ENCODE peak calls at places on chromosomes 13 and 19, in four cellular contexts. R, A, P and X are unnamed samples.

GRCh38 chr13:67736646-67737420 is 506.7 kb upstream of the PCDH9 start:
- DNase-seq in R (peak), A (no peak), P (peak), X (no peak)

GRCh38 chr19:35696835-35697234 is 7.5 kb upstream of the ZBTB32 start:
- DNase-seq in R (no peak), A (no peak), P (no peak), X (no peak)

GRCh38 chr19:617551-618246 is 15.6 kb downstream of the POLRMT start:
- DNase-seq in R (no peak), A (no peak), P (no peak), X (no peak)

GRCh38 chr19:19409235-19410030 is 4.0 kb downstream of the GATAD2A start:
- DNase-seq in R (peak), A (no peak), P (no peak), X (no peak)

GRCh38 chr19:17754634-17755532 is 3.6 kb downstream of the FCHO1 start:
- DNase-seq in R (no peak), A (no peak), P (no peak), X (no peak)

GRCh38 chr13:66402546-66402945 is 827.6 kb downstream of the PCDH9 start:
- DNase-seq in R (no peak), A (no peak), P (no peak), X (no peak)

GRCh38 chr19:741506-742131 is 9.3 kb upstream of the MISP start:
- DNase-seq in R (peak), A (no peak), P (no peak), X (no peak)

GRCh38 chr13:100673831-100674362 is 698 bp downstream of the TMTC4 start:
- DNase-seq in R (peak), A (peak), P (peak), X (peak)

GRCh38 chr13:70255406-70255991 is 147.2 kb upstream of the KLHL1 start:
- DNase-seq in R (no peak), A (no peak), P (no peak), X (no peak)

GRCh38 chr19:49415102-49415809 is 8.0 kb downstream of the PTH2 start:
- DNase-seq in R (no peak), A (no peak), P (peak), X (no peak)

GRCh38 chr13:102868366-102868936 is 22.6 kb downstream of the ERCC5 start:
- DNase-seq in R (no peak), A (no peak), P (no peak), X (no peak)

GRCh38 chr19:14786421-14786851 is 8.1 kb upstream of the ADGRE2 start:
- DNase-seq in R (peak), A (peak), P (no peak), X (no peak)

GRCh38 chr19:14985133-14985532 is 5.5 kb upstream of the SLC1A6 start:
- DNase-seq in R (no peak), A (no peak), P (no peak), X (no peak)

GRCh38 chr19:3224346-3225325 is at the start of gene CELF5:
- DNase-seq in R (peak), A (peak), P (no peak), X (no peak)

GRCh38 chr13:96089749-96090239 is at the start of gene HS6ST3:
- DNase-seq in R (peak), A (peak), P (no peak), X (no peak)

GRCh38 chr19:38032951-38033350 is 125.9 kb downstream of the SIPA1L3 start:
- DNase-seq in R (no peak), A (no peak), P (no peak), X (no peak)

GRCh38 chr13:79671420-79671819 is 190.5 kb downstream of the NDFIP2 start:
- DNase-seq in R (no peak), A (no peak), P (no peak), X (no peak)

GRCh38 chr13:80084086-80084676 is 256.7 kb downstream of the SPRY2 start:
- DNase-seq in R (peak), A (no peak), P (peak), X (peak)

GRCh38 chr13:112510002-112510780 is 77.8 kb downstream of the TUBGCP3 start:
- DNase-seq in R (peak), A (no peak), P (peak), X (peak)

GRCh38 chr19:11418166-11418517 is 972 bp downstream of the RGL3 start:
- DNase-seq in R (no peak), A (no peak), P (no peak), X (no peak)

GRCh38 chr13:45659536-45659935 is 42.6 kb upstream of the CBY2 start:
- DNase-seq in R (no peak), A (no peak), P (no peak), X (no peak)

GRCh38 chr13:45658586-45659235 is 43.2 kb upstream of the ERICH6B start:
- DNase-seq in R (no peak), A (no peak), P (peak), X (peak)

DNA sequence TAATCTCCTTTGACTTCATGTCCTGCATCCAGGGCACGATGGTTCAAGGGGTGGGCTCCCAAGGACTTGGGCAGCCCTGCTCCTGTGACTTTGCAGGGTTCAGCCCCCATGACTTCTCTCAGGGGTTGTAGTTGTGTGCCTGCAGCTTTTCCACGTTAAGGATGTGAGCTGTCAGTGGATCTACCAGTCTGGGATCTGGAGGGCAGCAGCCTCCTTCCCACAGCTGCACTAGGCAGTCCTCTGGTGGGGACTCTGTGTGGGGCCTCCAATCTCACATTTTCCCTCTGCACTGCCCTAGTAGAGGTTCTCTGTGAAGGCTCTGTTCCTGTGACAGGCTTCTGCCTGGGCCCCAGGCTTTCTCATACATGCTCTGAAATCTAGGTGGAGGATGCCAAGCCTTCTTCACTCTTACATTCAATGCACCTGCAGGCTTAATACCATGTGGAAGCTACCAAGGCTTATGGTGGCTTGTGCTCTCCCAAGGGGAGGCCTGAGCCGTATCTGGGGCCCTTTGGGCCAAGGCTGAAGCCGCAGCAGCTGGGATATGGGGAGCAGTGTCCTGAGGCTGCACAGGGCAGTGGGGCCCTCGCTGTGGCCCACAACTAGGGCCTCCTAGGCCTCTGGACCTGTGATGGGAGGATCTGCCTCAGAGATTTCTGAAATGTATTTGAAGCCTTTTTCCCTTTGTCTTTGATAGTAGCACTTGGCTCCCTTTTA is 39.3 kb upstream of the ERICH6B start:
- DNase-seq in R (no peak), A (no peak), P (no peak), X (no peak)
- TF ChIP-seq CTCF in R (no peak), A (no peak), P (no peak), X (no peak)

GRCh38 chr13:42836930-42837329 is 55.5 kb downstream of the FAM216B start:
- DNase-seq in R (peak), A (no peak), P (peak), X (peak)
- TF ChIP-seq CTCF in R (peak), A (no peak), P (peak), X (peak)

GRCh38 chr19:8403098-8403819 is 9.8 kb upstream of the MARCHF2 start:
- DNase-seq in R (no peak), A (no peak), P (no peak), X (no peak)
- TF ChIP-seq CTCF in R (peak), A (no peak), P (no peak), X (no peak)

GRCh38 chr13:28819046-28819747 is 942 bp upstream of the MTUS2 start:
- DNase-seq in R (peak), A (no peak), P (no peak), X (peak)
- TF ChIP-seq CTCF in R (peak), A (no peak), P (peak), X (peak)

GRCh38 chr19:29927944-29928669 is 13.9 kb upstream of the URI1 start:
- DNase-seq in R (peak), A (no peak), P (no peak), X (no peak)

GRCh38 chr19:29926801-29927200 is 15.2 kb upstream of the URI1 start:
- DNase-seq in R (no peak), A (no peak), P (no peak), X (no peak)

GRCh38 chr19:29922972-29923371 is 19.1 kb upstream of the URI1 start:
- DNase-seq in R (no peak), A (no peak), P (no peak), X (no peak)

GRCh38 chr19:29926031-29926430 is 16.0 kb upstream of the URI1 start:
- DNase-seq in R (no peak), A (no peak), P (no peak), X (no peak)

DNA sequence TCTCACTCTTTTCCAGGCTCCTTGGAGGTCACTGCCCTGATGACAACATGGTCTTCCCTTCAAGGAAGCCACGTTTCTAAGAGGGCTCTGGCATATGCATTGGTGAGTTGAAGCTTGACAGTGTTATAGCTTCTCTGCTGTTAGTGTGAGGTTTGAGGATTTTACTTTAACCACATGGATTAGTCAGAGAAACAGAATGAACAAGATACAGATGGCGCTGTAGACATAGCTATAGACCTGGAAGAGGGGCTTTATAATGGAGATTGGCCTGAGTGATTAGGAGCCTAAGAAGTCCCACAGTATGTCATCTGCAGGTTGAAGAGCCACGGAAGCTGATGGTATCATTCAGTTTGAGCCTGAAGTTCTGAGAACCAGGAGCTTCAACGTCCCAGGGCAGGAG is 18.4 kb upstream of the URI1 start:
- DNase-seq in R (no peak), A (no peak), P (no peak), X (peak)
- TF ChIP-seq CTCF in R (no peak), A (no peak), P (no peak), X (no peak)

DNA sequence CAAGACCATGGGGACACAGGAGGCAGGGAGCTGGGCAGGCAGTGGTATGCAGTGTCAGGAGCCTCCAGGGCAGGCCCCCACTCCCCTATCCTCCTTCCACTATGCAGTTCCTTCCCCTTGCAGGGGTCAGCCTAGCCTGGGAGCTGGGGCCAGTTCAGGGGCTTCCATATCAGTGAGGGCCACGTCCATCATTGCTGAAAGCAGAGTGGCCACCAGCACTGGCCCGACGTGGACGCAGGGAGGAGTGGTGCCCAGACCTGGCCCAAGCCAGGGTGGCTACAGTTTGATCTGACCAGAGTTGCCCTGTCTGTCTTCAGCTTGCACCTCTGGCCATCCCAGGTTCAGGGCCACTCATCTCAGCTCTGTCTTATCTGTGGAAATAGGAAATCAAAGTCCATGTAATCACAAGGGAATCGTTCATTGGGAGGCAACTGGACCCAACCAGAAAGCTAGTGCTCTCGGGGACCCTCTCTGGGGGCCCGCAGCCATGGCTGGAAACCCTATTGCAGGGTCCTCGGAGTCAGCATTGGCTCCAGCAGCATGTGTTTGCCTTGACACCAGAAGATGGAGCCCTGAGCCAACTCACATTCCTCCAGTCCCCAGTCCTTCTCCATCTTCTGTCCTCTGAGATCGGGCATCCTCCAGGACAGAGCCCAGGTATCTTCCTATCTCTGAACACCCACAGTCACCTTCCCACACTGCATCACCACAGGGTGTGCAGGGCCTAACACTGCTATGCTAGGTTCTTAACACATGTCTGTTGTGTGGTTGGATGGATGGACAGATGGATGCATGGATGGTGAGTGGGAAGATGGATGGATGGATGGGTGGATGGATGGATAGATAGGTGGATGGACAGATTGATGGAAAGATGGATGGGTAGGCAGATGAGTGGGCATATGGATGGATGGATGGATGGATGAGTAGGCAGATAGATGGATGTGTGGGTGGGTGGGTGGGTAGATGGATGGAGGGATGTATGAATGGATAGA is 75.7 kb upstream of the KCTD15 start:
- DNase-seq in R (no peak), A (no peak), P (no peak), X (no peak)
- TF ChIP-seq CTCF in R (no peak), A (no peak), P (peak), X (peak)

GRCh38 chr13:51233117-51233826 is 11.1 kb downstream of the FAM124A start:
- DNase-seq in R (no peak), A (no peak), P (no peak), X (no peak)
- TF ChIP-seq CTCF in R (peak), A (no peak), P (no peak), X (no peak)

DNA sequence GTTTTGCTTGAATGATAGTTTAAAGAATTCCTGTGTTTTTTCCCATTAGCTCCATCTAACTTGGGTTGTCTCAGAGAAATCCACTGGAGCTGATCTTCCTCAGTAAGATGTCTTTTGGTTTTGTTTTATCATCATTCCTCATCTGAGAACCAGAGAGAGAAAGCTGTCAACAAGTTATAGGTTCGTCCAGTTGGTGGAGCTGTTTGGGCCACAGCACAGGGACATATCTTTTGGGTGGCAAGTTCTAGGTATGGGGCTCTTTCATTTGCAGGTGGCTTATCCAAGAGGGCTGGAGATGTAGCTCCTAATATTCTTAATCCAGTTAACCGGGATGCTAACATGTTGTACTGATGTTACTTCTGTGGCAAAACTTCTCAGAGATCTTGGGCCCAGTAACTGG is 174.2 kb downstream of the KCNRG start:
- DNase-seq in R (peak), A (no peak), P (no peak), X (no peak)
- TF ChIP-seq CTCF in R (peak), A (no peak), P (peak), X (peak)

GRCh38 chr13:48902421-48902820 is 73.3 kb upstream of the FNDC3A start:
- DNase-seq in R (peak), A (no peak), P (peak), X (no peak)

GRCh38 chr13:48906200-48906599 is 69.5 kb upstream of the FNDC3A start:
- DNase-seq in R (no peak), A (no peak), P (no peak), X (no peak)

GRCh38 chr13:48901786-48902185 is 73.9 kb upstream of the FNDC3A start:
- DNase-seq in R (no peak), A (no peak), P (no peak), X (no peak)

GRCh38 chr13:48908381-48909087 is 67.2 kb upstream of the FNDC3A start:
- DNase-seq in R (no peak), A (no peak), P (no peak), X (no peak)

DNA sequence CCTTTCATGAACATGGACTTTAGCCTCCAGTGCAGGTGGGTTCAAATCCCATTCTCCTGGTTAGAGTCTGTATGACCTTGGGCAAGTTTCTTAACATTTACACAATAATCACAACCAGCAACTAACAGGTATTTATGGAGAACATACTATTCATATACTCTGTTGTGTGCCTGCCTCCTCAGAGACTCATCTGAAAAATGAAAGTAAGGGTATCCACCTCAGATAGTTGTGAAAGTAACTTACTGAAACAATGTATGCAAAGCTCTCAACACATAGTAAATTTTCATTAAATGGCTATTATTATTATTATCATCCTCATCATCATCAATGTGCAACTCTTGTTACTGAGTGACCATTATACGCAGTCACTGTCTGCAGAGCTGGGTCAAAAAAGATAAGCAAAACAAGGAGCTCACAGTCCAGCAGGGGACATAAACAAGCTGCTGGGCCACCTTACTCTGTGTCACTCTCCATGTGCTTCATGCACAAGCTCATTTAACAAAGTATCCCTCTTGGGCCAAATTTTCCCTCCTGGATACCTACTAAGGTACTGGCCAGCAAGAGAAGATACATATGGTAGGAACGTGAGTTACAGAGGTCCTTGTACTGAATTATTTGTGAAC is 70.9 kb upstream of the FNDC3A start:
- DNase-seq in R (no peak), A (no peak), P (no peak), X (no peak)
- TF ChIP-seq CTCF in R (no peak), A (no peak), P (no peak), X (no peak)